ENCODE peak calls at places on chromosomes 12 and 14, in four cellular contexts. U is adrenal gland, J is heart right ventricle, G is adipocyte. P is an unnamed sample.
A peak's percentile ranks its signal among the peaks of the same experiment; 100 is the strongest.

GRCh38 chr12:131803995-131804521 is 24.1 kb upstream of the MMP17 start:
- DNase-seq in U (no peak), J (no peak), G (peak; percentile 36), P (peak; percentile 37)

GRCh38 chr12:51520576-51521325 is 70.3 kb upstream of the SCN8A start:
- DNase-seq in U (no peak), J (no peak), G (no peak), P (no peak)

GRCh38 chr12:78674311-78675085 is 190.1 kb upstream of the SYT1 start:
- DNase-seq in U (no peak), J (no peak), G (peak; percentile 13), P (no peak)

GRCh38 chr12:53064613-53065415 is 14.4 kb downstream of the SPRYD3 start:
- DNase-seq in U (peak; percentile 42), J (no peak), G (no peak), P (no peak)

GRCh38 chr12:121803861-121804416 is at the start of gene SETD1B:
- DNase-seq in U (peak; percentile 70), J (peak; percentile 75), G (peak; percentile 67), P (peak; percentile 65)

GRCh38 chr12:1544991-1545700 is 49.2 kb downstream of the FBXL14 start:
- DNase-seq in U (peak; percentile 39), J (no peak), G (peak; percentile 20), P (no peak)

GRCh38 chr12:57151741-57152407 is 4.5 kb upstream of the LRP1-AS start:
- DNase-seq in U (no peak), J (peak; percentile 40), G (peak; percentile 89), P (no peak)

GRCh38 chr12:48999371-49000131 is at the start of gene DDN:
- DNase-seq in U (no peak), J (peak; percentile 39), G (peak; percentile 42), P (no peak)

GRCh38 chr12:47825239-47825639 is 5.5 kb upstream of the HDAC7 start:
- DNase-seq in U (no peak), J (peak; percentile 53), G (peak; percentile 15), P (no peak)

GRCh38 chr12:76384560-76384959 is 36.3 kb upstream of the BBS10 start:
- DNase-seq in U (no peak), J (no peak), G (no peak), P (no peak)

GRCh38 chr12:3752741-3753486 is at the start of gene CRACR2A:
- DNase-seq in U (peak; percentile 40), J (peak; percentile 81), G (peak; percentile 45), P (peak; percentile 55)

GRCh38 chr14:65256714-65257113 is 154.4 kb upstream of the MAX start:
- DNase-seq in U (no peak), J (no peak), G (no peak), P (no peak)

GRCh38 chr12:28933864-28934527 is 215.1 kb upstream of the FAR2 start:
- DNase-seq in U (no peak), J (no peak), G (no peak), P (no peak)

GRCh38 chr12:20624718-20625117 is 70.4 kb upstream of the SLCO1C1 start:
- DNase-seq in U (no peak), J (no peak), G (peak; percentile 42), P (no peak)

GRCh38 chr12:52836042-52836466 is 1.9 kb upstream of the KRT79 start:
- DNase-seq in U (no peak), J (no peak), G (peak; percentile 42), P (no peak)

GRCh38 chr12:116426391-116427136 is 132.6 kb upstream of the MAP1LC3B2 start:
- DNase-seq in U (no peak), J (no peak), G (peak; percentile 98), P (no peak)

GRCh38 chr14:58107947-58108552 is 44.0 kb downstream of the ARMH4 start:
- DNase-seq in U (peak; percentile 67), J (no peak), G (peak; percentile 85), P (peak; percentile 32)

GRCh38 chr14:103711516-103712431 is 3.5 kb downstream of the XRCC3 start:
- DNase-seq in U (no peak), J (peak; percentile 71), G (no peak), P (peak; percentile 44)

GRCh38 chr12:95699579-95699978 is 91.0 kb downstream of the NTN4 start:
- DNase-seq in U (no peak), J (no peak), G (no peak), P (no peak)

GRCh38 chr14:92632546-92633273 is 115.7 kb downstream of the LGMN start:
- DNase-seq in U (no peak), J (no peak), G (no peak), P (no peak)

GRCh38 chr12:68349083-68349700 is 17.0 kb upstream of the MDM1 start:
- DNase-seq in U (no peak), J (no peak), G (no peak), P (no peak)

GRCh38 chr12:92695577-92695976 is 7.2 kb upstream of the PLEKHG7 start:
- DNase-seq in U (no peak), J (no peak), G (no peak), P (no peak)

GRCh38 chr12:76020731-76021672 is 10.6 kb downstream of the PHLDA1 start:
- DNase-seq in U (peak; percentile 63), J (no peak), G (peak; percentile 90), P (peak; percentile 47)

GRCh38 chr12:33588082-33588712 is 148.6 kb upstream of the SYT10 start:
- DNase-seq in U (peak; percentile 76), J (no peak), G (peak; percentile 1), P (peak; percentile 58)

GRCh38 chr14:75469606-75470237 is 41.9 kb downstream of the JDP2 start:
- DNase-seq in U (no peak), J (no peak), G (no peak), P (no peak)

GRCh38 chr14:75470238-75470797 is 42.5 kb downstream of the JDP2 start:
- DNase-seq in U (no peak), J (no peak), G (no peak), P (no peak)

GRCh38 chr14:75467763-75468162 is 39.9 kb downstream of the JDP2 start:
- DNase-seq in U (no peak), J (no peak), G (no peak), P (no peak)

GRCh38 chr14:75469164-75469563 is 41.3 kb downstream of the JDP2 start:
- DNase-seq in U (no peak), J (no peak), G (no peak), P (no peak)

GRCh38 chr14:75471059-75471458 is 43.2 kb downstream of the JDP2 start:
- DNase-seq in U (no peak), J (no peak), G (no peak), P (no peak)
- H3K36me3 ChIP-seq in U (no peaks in the 10 kb centered on the region), J (peaks cover 11% of the 10 kb centered on the region), G (peaks cover 64% of the 10 kb centered on the region), P (peaks cover 9% of the 10 kb centered on the region)

GRCh38 chr14:106879241-106879640 is 1352.9 kb downstream of the TMEM121 start:
- DNase-seq in U (peak; percentile 54), J (peak; percentile 19), G (peak; percentile 14), P (peak; percentile 37)
- H3K9me3 ChIP-seq in U (no peaks in the 10 kb centered on the region), J (no peaks in the 10 kb centered on the region), G (no peaks in the 10 kb centered on the region), P (no peaks in the 10 kb centered on the region)

GRCh38 chr12:109963743-109964429 is 32.3 kb downstream of the GIT2 start:
- DNase-seq in U (peak; percentile 57), J (no peak), G (peak; percentile 53), P (peak; percentile 57)

GRCh38 chr12:109968801-109969200 is 27.4 kb downstream of the GIT2 start:
- DNase-seq in U (no peak), J (no peak), G (no peak), P (no peak)

GRCh38 chr12:109968032-109968420 is 28.1 kb downstream of the GIT2 start:
- DNase-seq in U (no peak), J (no peak), G (no peak), P (peak; percentile 65)

GRCh38 chr12:109966531-109966930 is 29.6 kb downstream of the GIT2 start:
- DNase-seq in U (no peak), J (no peak), G (no peak), P (no peak)

DNA sequence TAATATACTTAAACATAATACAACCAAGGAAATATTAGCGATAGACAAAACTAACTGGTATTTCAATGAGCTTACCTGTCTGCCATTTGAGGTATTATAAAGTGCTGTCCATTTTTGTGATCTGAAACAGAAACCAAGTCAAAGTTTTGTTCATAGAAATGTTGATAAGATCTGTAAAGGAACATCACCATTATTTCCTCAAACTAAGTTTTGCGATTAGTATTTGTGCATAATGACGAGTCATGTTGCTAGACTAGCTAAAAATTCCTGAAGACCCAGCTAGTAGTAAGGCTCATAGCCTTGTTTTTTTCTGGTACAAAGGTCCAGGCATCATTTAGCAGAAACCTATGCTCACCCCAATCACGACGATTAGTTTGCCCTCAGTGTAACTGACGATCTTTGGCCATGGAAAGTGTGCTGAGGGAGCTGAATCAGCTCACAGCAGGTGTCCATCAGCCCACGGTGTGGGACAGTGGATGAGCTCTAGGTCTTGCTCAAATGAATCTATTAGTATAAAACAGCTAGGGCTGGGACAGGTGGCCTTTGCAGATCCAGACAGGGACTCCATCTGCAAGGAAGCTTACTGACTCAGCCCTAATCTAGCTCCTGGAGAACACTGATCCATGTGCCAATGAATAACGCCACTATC is 28.7 kb downstream of the GIT2 start:
- DNase-seq in U (no peak), J (no peak), G (no peak), P (peak; percentile 80)
- H3K36me3 ChIP-seq in U (no peaks in the 10 kb centered on the region), J (peaks cover 10% of the 10 kb centered on the region), G (peaks cover 49% of the 10 kb centered on the region), P (peaks cover 3% of the 10 kb centered on the region)

GRCh38 chr12:14601692-14602091 is 34.0 kb upstream of the PLBD1 start:
- DNase-seq in U (no peak), J (no peak), G (no peak), P (no peak)

GRCh38 chr12:14607561-14607960 is 39.9 kb upstream of the PLBD1 start:
- DNase-seq in U (no peak), J (no peak), G (no peak), P (no peak)

GRCh38 chr12:14602128-14602527 is 34.4 kb upstream of the PLBD1 start:
- DNase-seq in U (no peak), J (no peak), G (no peak), P (no peak)

GRCh38 chr12:14605401-14605989 is 37.8 kb upstream of the PLBD1 start:
- DNase-seq in U (no peak), J (no peak), G (no peak), P (no peak)
- H3K9me3 ChIP-seq in U (peaks cover 38% of the 10 kb centered on the region), J (no peaks in the 10 kb centered on the region), G (peaks cover 61% of the 10 kb centered on the region), P (no peaks in the 10 kb centered on the region)

GRCh38 chr12:69755302-69755701 is 16.6 kb downstream of the RAB3IP start:
- DNase-seq in U (no peak), J (no peak), G (no peak), P (no peak)

GRCh38 chr12:69756088-69756731 is 17.6 kb downstream of the RAB3IP start:
- DNase-seq in U (no peak), J (no peak), G (no peak), P (no peak)

DNA sequence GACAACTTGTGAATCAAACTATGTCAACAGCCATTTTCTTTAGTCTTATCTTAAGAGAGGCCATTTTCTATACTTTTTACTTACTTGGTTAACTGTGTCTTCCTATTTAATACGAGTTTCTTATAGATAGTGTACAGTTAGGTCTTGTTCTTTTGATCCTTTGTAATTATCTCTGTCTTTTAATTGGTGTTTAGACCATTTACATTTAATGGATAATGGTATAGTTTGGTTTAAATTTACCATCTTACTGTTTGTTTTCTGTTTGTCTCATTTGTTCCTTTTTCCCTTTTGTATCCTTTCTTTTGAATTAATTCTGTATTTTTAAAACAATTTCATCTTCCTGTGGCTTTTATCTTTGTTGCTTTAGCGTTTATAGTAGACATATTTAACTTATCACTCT is 19.4 kb downstream of the RAB3IP start:
- DNase-seq in U (no peak), J (no peak), G (no peak), P (no peak)
- H3K36me3 ChIP-seq in U (no peaks in the 10 kb centered on the region), J (no peaks in the 10 kb centered on the region), G (peaks cover 6% of the 10 kb centered on the region), P (peaks cover 16% of the 10 kb centered on the region)

P was measured in small intestine.